ENCODE peak calls at places on chromosomes 11 and 22, in four cellular contexts. M, L, F and D are unnamed samples.

GRCh38 chr22:45376703-45377102 is 36.7 kb downstream of the SMC1B start:
- DNase-seq in M (no peak), L (no peak), F (no peak), D (no peak)

GRCh38 chr11:132054822-132055221 is 684.4 kb downstream of the NTM start:
- DNase-seq in M (no peak), L (no peak), F (no peak), D (no peak)

GRCh38 chr11:123228489-123229163 is 33.6 kb upstream of the CLMP start:
- DNase-seq in M (no peak), L (no peak), F (no peak), D (no peak)

GRCh38 chr22:42946551-42947198 is 68.3 kb downstream of the PACSIN2 start:
- DNase-seq in M (no peak), L (no peak), F (no peak), D (no peak)

GRCh38 chr22:22092101-22092500 is 109.5 kb upstream of the TOP3B start:
- DNase-seq in M (no peak), L (no peak), F (no peak), D (no peak)

GRCh38 chr22:47598864-47599263 is 836.4 kb downstream of the TBC1D22A start:
- DNase-seq in M (no peak), L (no peak), F (no peak), D (no peak)

GRCh38 chr11:3995307-3995706 is 99.3 kb upstream of the RRM1 start:
- DNase-seq in M (no peak), L (no peak), F (no peak), D (no peak)

GRCh38 chr11:65854871-65855837 is 2.8 kb downstream of the CFL1 start:
- DNase-seq in M (no peak), L (no peak), F (peak), D (no peak)

GRCh38 chr11:128482512-128483191 is 104.7 kb downstream of the ETS1 start:
- DNase-seq in M (no peak), L (no peak), F (no peak), D (no peak)

GRCh38 chr11:34065505-34066203 is 14.1 kb downstream of the CAPRIN1 start:
- DNase-seq in M (no peak), L (no peak), F (no peak), D (peak)
- TF ChIP-seq CTCF in M (no peak), L (peak), F (no peak), D (peak)

DNA sequence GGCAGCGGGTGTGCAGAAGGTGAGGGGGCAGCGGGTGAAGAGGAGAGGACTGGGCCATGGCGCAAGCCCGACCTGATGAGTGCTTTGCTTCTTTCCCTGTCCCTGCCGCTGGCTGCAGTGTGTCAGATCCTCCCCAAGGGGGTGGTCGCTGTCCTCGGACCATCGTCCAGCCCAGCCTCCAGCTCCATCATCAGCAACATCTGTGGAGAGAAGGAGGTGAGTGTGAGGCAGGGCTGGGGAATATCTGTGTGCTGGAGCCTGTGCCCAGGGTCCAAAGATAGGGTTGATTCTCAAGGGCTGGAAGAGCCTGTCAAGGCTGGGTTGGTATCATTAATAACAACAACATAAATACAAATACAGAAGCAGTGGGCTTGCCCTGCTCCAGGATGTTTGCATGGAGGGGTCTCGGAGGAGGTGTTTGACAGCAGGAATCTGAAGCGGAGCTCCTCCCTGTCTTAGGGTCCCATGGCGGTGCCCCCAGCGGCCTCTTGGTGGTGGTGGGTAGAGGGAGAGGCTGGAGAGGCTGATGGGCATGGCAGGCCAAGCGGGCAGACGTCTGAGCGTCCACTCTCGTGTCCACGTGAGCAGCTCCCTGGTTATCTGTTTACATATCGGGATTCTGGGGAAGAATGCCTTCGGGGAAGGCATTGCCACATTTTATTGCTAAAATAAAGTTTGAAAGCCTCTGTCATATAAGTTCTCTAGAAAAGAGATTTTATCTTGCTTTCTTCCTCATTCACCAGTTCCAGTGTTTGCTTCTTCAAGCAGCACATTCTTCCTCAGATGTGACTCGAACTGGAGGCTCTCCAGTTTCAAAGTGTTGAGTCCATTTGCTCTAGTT is 208.4 kb upstream of the TBCEL start:
- DNase-seq in M (no peak), L (no peak), F (no peak), D (no peak)
- TF ChIP-seq CTCF in M (no peak), L (no peak), F (no peak), D (no peak)

DNA sequence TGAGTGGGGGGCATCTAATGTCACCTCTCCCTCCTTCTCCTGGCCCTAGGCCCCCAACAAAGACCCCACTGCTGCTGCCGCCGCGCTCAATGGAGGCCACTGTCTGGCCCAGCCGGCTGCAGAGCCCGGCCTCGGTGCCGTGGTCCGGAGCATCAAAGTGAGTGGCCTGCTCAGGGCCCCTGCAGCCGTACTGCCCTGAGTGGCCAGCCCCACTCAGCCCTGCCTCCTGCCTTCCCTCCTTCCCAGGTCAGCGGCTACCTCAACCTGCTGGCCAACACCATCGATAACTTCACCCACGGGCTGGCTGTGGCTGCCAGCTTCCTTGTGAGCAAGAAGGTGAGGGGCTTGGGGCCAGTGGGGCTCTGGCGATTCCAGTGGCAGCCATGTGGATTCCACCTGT is 5.0 kb downstream of the SLC39A13 start:
- DNase-seq in M (no peak), L (no peak), F (no peak), D (no peak)
- TF ChIP-seq CTCF in M (no peak), L (no peak), F (no peak), D (no peak)

GRCh38 chr11:124761301-124762021 is 629 bp downstream of the ESAM start:
- DNase-seq in M (no peak), L (no peak), F (no peak), D (peak)
- TF ChIP-seq CTCF in M (no peak), L (no peak), F (no peak), D (no peak)

DNA sequence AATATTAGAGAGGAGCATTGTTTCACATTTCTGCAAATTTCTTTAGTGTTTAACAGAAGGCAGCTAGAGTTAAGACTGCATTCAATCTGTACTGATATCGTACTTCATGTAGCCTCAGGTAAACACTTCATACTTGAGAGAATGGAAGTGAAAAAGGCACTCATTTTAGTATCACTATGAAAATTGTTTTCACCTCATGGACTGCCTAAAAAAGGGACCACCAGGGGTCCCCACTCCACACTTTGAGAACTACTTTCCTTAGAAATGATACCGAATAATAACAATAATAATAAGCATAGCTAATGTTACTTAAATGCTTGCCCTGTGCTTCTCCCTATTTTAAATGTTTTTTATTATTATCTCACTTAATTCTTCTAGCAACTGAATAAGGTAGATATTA is 95.1 kb downstream of the BLID start:
- DNase-seq in M (no peak), L (no peak), F (no peak), D (peak)
- TF ChIP-seq CTCF in M (no peak), L (peak), F (no peak), D (peak)